ENCODE peak calls at places on chromosome 4, in five cellular contexts. R is left ventricle myocardium inferior; U is upper lobe of right lung; T is fibroblast of pulmonary artery; I is stimulated activated CD4-positive, alpha-beta T cell treated with anti-CD3 and anti-CD28 coated beads, Interleukin-4, amount 100 ng/mL, for 24 hours. G is an unnamed sample.

GRCh38 chr4:100843897-100844296 is 326.1 kb upstream of the EMCN start:
- DNase-seq in R (no peak), U (no peak), T (no peak), I (no peak), G (peak)

GRCh38 chr4:6917445-6918241 is 8.0 kb downstream of the TBC1D14 start:
- DNase-seq in R (peak), U (peak), T (peak), I (peak), G (peak)

GRCh38 chr4:113049421-113050355 is at the start of gene ANK2:
- DNase-seq in R (no peak), U (no peak), T (no peak), I (no peak), G (peak)

GRCh38 chr4:25817059-25817681 is 45.6 kb downstream of the SEL1L3 start:
- DNase-seq in R (no peak), U (no peak), T (peak), I (no peak), G (peak)

GRCh38 chr4:65310586-65310985 is 359.7 kb downstream of the EPHA5 start:
- DNase-seq in R (no peak), U (no peak), T (no peak), I (no peak), G (no peak)

GRCh38 chr4:26566027-26566578 is 17.8 kb upstream of the TBC1D19 start:
- DNase-seq in R (no peak), U (no peak), T (no peak), I (no peak), G (peak)

GRCh38 chr4:152045781-152046571 is 285.2 kb upstream of the GATB start:
- DNase-seq in R (no peak), U (peak), T (peak), I (peak), G (no peak)

GRCh38 chr4:80926446-80926845 is 104.1 kb upstream of the BMP3 start:
- DNase-seq in R (no peak), U (no peak), T (no peak), I (no peak), G (peak)

GRCh38 chr4:173013232-173013932 is 155.2 kb upstream of the GALNT7 start:
- DNase-seq in R (no peak), U (no peak), T (peak), I (peak), G (peak)

GRCh38 chr4:185470503-185471195 is 884 bp downstream of the CCDC110 start:
- DNase-seq in R (peak), U (peak), T (peak), I (no peak), G (peak)

GRCh38 chr4:153485860-153486259 is 19.7 kb downstream of the TMEM131L start:
- DNase-seq in R (no peak), U (no peak), T (no peak), I (no peak), G (no peak)

GRCh38 chr4:24321637-24322036 is 262.7 kb downstream of the DHX15 start:
- DNase-seq in R (no peak), U (no peak), T (no peak), I (no peak), G (no peak)

GRCh38 chr4:130486186-130486585 is 1390.2 kb downstream of the C4orf33 start:
- DNase-seq in R (no peak), U (no peak), T (peak), I (no peak), G (peak)

GRCh38 chr4:128686810-128687209 is 122.7 kb upstream of the JADE1 start:
- DNase-seq in R (no peak), U (no peak), T (no peak), I (no peak), G (no peak)

GRCh38 chr4:118969359-118969758 is 80.7 kb downstream of the SYNPO2 start:
- DNase-seq in R (peak), U (no peak), T (peak), I (no peak), G (peak)

GRCh38 chr4:139672732-139673131 is 7.1 kb downstream of the MGST2 start:
- DNase-seq in R (no peak), U (no peak), T (no peak), I (no peak), G (no peak)

GRCh38 chr4:137015759-137016409 is 516.4 kb downstream of the PCDH18 start:
- DNase-seq in R (no peak), U (no peak), T (no peak), I (no peak), G (no peak)

GRCh38 chr4:85979276-85979675 is 380.6 kb downstream of the MAPK10 start:
- DNase-seq in R (no peak), U (no peak), T (no peak), I (no peak), G (no peak)

GRCh38 chr4:78379991-78380739 is 171.4 kb upstream of the ANXA3 start:
- DNase-seq in R (no peak), U (no peak), T (no peak), I (no peak), G (peak)

GRCh38 chr4:16573181-16573580 is 325.3 kb downstream of the LDB2 start:
- DNase-seq in R (no peak), U (no peak), T (peak), I (no peak), G (peak)

GRCh38 chr4:149065753-149066152 is 623.5 kb upstream of the NR3C2 start:
- DNase-seq in R (no peak), U (no peak), T (no peak), I (no peak), G (no peak)